ENCODE peak calls at places on chromosomes 7 and 10, in nine cellular contexts. B, U, L, Z, M, R, S, I and T are unnamed samples.

GRCh38 chr7:2821161-2821841 is 22.8 kb downstream of the GNA12 start:
- DNase-seq in B (peak; percentile 92), U (peak; percentile 85), L (no peak), Z (no peak), M (no peak), R (no peak), S (no peak), I (no peak), T (peak; percentile 86)

GRCh38 chr10:34612446-34612845 is 202.7 kb downstream of the PARD3 start:
- DNase-seq in B (no peak), U (no peak), L (no peak), Z (no peak), M (no peak), R (no peak), S (no peak), I (no peak), T (no peak)

GRCh38 chr7:64873517-64873916 is 29.6 kb upstream of the ZNF273 start:
- DNase-seq in B (no peak), U (no peak), L (no peak), Z (peak; percentile 19), M (no peak), R (peak; percentile 20), S (no peak), I (no peak), T (no peak)

GRCh38 chr7:98105942-98106544 is 619 bp upstream of the LMTK2 start:
- DNase-seq in B (no peak), U (no peak), L (no peak), Z (no peak), M (no peak), R (no peak), S (no peak), I (no peak), T (no peak)

GRCh38 chr10:117996709-117997108 is 50.0 kb downstream of the RAB11FIP2 start:
- DNase-seq in B (no peak), U (no peak), L (no peak), Z (no peak), M (no peak), R (no peak), S (no peak), I (no peak), T (no peak)

GRCh38 chr7:36514289-36515243 is 124.9 kb downstream of the ANLN start:
- DNase-seq in B (no peak), U (no peak), L (no peak), Z (no peak), M (no peak), R (no peak), S (no peak), I (no peak), T (no peak)

GRCh38 chr10:33214174-33214573 is 120.3 kb downstream of the NRP1 start:
- DNase-seq in B (no peak), U (no peak), L (no peak), Z (no peak), M (no peak), R (no peak), S (no peak), I (no peak), T (no peak)

GRCh38 chr7:54015251-54015650 is 526.9 kb upstream of the VSTM2A start:
- DNase-seq in B (no peak), U (no peak), L (no peak), Z (no peak), M (no peak), R (no peak), S (no peak), I (no peak), T (peak; percentile 18)

GRCh38 chr7:3215624-3216585 is 85.1 kb upstream of the SDK1 start:
- DNase-seq in B (no peak), U (no peak), L (no peak), Z (peak; percentile 38), M (no peak), R (peak; percentile 52), S (peak; percentile 68), I (no peak), T (no peak)